ENCODE peak calls at places on chromosome 20, in seven cellular contexts. One of them, this sample, is unnamed.

GRCh38 chr20:35788796-35789195 is 17.0 kb downstream of the PHF20 start:
- DNase-seq in CD4-positive, alpha-beta T cell: no peak
- DNase-seq in heart right ventricle: no peak
- DNase-seq in heart left ventricle: no peak
- DNase-seq in ascending aorta: no peak
- DNase-seq in MM.1S: peak; percentile 19
- DNase-seq in right atrium auricular region: no peak
- DNase-seq in this sample: no peak

GRCh38 chr20:17625246-17626051 is 55.6 kb downstream of the DSTN start:
- DNase-seq in heart right ventricle: no peak
- DNase-seq in CD4-positive, alpha-beta T cell: no peak
- DNase-seq in right atrium auricular region: no peak
- DNase-seq in ascending aorta: no peak
- DNase-seq in MM.1S: no peak
- DNase-seq in heart left ventricle: no peak
- DNase-seq in this sample: peak; percentile 12

GRCh38 chr20:32338665-32339064 is 19.5 kb upstream of the ASXL1 start:
- DNase-seq in CD4-positive, alpha-beta T cell: no peak
- DNase-seq in heart left ventricle: no peak
- DNase-seq in MM.1S: no peak
- DNase-seq in heart right ventricle: no peak
- DNase-seq in right atrium auricular region: no peak
- DNase-seq in ascending aorta: no peak
- DNase-seq in this sample: no peak

GRCh38 chr20:53959849-53960585 is 110.4 kb downstream of the BCAS1 start:
- DNase-seq in CD4-positive, alpha-beta T cell: no peak
- DNase-seq in MM.1S: no peak
- DNase-seq in heart left ventricle: no peak
- DNase-seq in ascending aorta: no peak
- DNase-seq in right atrium auricular region: no peak
- DNase-seq in heart right ventricle: no peak
- DNase-seq in this sample: no peak

GRCh38 chr20:10280016-10280908 is 61.6 kb downstream of the SNAP25 start:
- DNase-seq in heart left ventricle: no peak
- DNase-seq in CD4-positive, alpha-beta T cell: no peak
- DNase-seq in MM.1S: no peak
- DNase-seq in heart right ventricle: no peak
- DNase-seq in ascending aorta: no peak
- DNase-seq in right atrium auricular region: no peak
- DNase-seq in this sample: no peak

GRCh38 chr20:20759132-20759531 is 46.7 kb upstream of the RALGAPA2 start:
- DNase-seq in MM.1S: no peak
- DNase-seq in right atrium auricular region: peak; percentile 28
- DNase-seq in CD4-positive, alpha-beta T cell: no peak
- DNase-seq in ascending aorta: no peak
- DNase-seq in heart left ventricle: no peak
- DNase-seq in heart right ventricle: no peak
- DNase-seq in this sample: no peak

GRCh38 chr20:1166963-1167720 is 17.6 kb downstream of the TMEM74B start:
- DNase-seq in heart left ventricle: no peak
- DNase-seq in heart right ventricle: no peak
- DNase-seq in ascending aorta: no peak
- DNase-seq in MM.1S: no peak
- DNase-seq in right atrium auricular region: no peak
- DNase-seq in CD4-positive, alpha-beta T cell: no peak
- DNase-seq in this sample: no peak

GRCh38 chr20:53032021-53033001 is 60.2 kb downstream of the TSHZ2 start:
- DNase-seq in right atrium auricular region: peak; percentile 72
- DNase-seq in CD4-positive, alpha-beta T cell: no peak
- DNase-seq in MM.1S: no peak
- DNase-seq in heart left ventricle: no peak
- DNase-seq in heart right ventricle: no peak
- DNase-seq in ascending aorta: peak; percentile 73
- DNase-seq in this sample: no peak

GRCh38 chr20:31920275-31920855 is 31.5 kb downstream of the PDRG1 start:
- DNase-seq in MM.1S: no peak
- DNase-seq in right atrium auricular region: no peak
- DNase-seq in heart left ventricle: no peak
- DNase-seq in heart right ventricle: no peak
- DNase-seq in ascending aorta: no peak
- DNase-seq in CD4-positive, alpha-beta T cell: no peak
- DNase-seq in this sample: no peak

GRCh38 chr20:63610581-63611435 is 16.1 kb downstream of the GMEB2 start:
- DNase-seq in heart right ventricle: no peak
- DNase-seq in MM.1S: no peak
- DNase-seq in right atrium auricular region: no peak
- DNase-seq in CD4-positive, alpha-beta T cell: no peak
- DNase-seq in ascending aorta: no peak
- DNase-seq in heart left ventricle: no peak
- DNase-seq in this sample: no peak

GRCh38 chr20:19047040-19047950 is 165.1 kb upstream of the SLC24A3 start:
- DNase-seq in heart left ventricle: peak; percentile 19
- DNase-seq in heart right ventricle: peak; percentile 34
- DNase-seq in ascending aorta: no peak
- DNase-seq in right atrium auricular region: no peak
- DNase-seq in MM.1S: no peak
- DNase-seq in CD4-positive, alpha-beta T cell: no peak
- DNase-seq in this sample: peak; percentile 66

GRCh38 chr20:50357783-50358161 is 152.4 kb upstream of the PTPN1 start:
- DNase-seq in heart left ventricle: no peak
- DNase-seq in CD4-positive, alpha-beta T cell: no peak
- DNase-seq in heart right ventricle: no peak
- DNase-seq in ascending aorta: no peak
- DNase-seq in MM.1S: no peak
- DNase-seq in right atrium auricular region: no peak
- DNase-seq in this sample: no peak

GRCh38 chr20:10005885-10006284 is 28.9 kb upstream of the ANKEF1 start:
- DNase-seq in ascending aorta: no peak
- DNase-seq in heart left ventricle: no peak
- DNase-seq in MM.1S: no peak
- DNase-seq in CD4-positive, alpha-beta T cell: no peak
- DNase-seq in right atrium auricular region: no peak
- DNase-seq in heart right ventricle: no peak
- DNase-seq in this sample: no peak

GRCh38 chr20:23246682-23247664 is 103.6 kb upstream of the NXT1 start:
- DNase-seq in ascending aorta: peak; percentile 67
- DNase-seq in right atrium auricular region: peak; percentile 78
- DNase-seq in heart left ventricle: peak; percentile 64
- DNase-seq in CD4-positive, alpha-beta T cell: no peak
- DNase-seq in heart right ventricle: peak; percentile 48
- DNase-seq in MM.1S: no peak
- DNase-seq in this sample: peak; percentile 77

GRCh38 chr20:17664025-17664638 is 17.9 kb downstream of the RRBP1 start:
- DNase-seq in heart left ventricle: no peak
- DNase-seq in ascending aorta: peak; percentile 25
- DNase-seq in heart right ventricle: no peak
- DNase-seq in CD4-positive, alpha-beta T cell: no peak
- DNase-seq in MM.1S: no peak
- DNase-seq in right atrium auricular region: no peak
- DNase-seq in this sample: no peak

GRCh38 chr20:52004720-52005119 is 186.9 kb downstream of the ZFP64 start:
- DNase-seq in heart right ventricle: no peak
- DNase-seq in right atrium auricular region: no peak
- DNase-seq in ascending aorta: no peak
- DNase-seq in CD4-positive, alpha-beta T cell: no peak
- DNase-seq in heart left ventricle: no peak
- DNase-seq in MM.1S: no peak
- DNase-seq in this sample: no peak

GRCh38 chr20:58251979-58252591 is 23.6 kb upstream of the ANKRD60 start:
- DNase-seq in heart left ventricle: no peak
- DNase-seq in MM.1S: no peak
- DNase-seq in ascending aorta: no peak
- DNase-seq in heart right ventricle: no peak
- DNase-seq in right atrium auricular region: no peak
- DNase-seq in CD4-positive, alpha-beta T cell: no peak
- DNase-seq in this sample: no peak

GRCh38 chr20:47263502-47264084 is 92.9 kb downstream of the ZMYND8 start:
- DNase-seq in ascending aorta: no peak
- DNase-seq in right atrium auricular region: no peak
- DNase-seq in heart left ventricle: no peak
- DNase-seq in CD4-positive, alpha-beta T cell: no peak
- DNase-seq in heart right ventricle: peak; percentile 30
- DNase-seq in MM.1S: peak; percentile 24
- DNase-seq in this sample: peak; percentile 64

GRCh38 chr20:6739406-6739805 is 28.1 kb upstream of the BMP2 start:
- DNase-seq in ascending aorta: no peak
- DNase-seq in MM.1S: no peak
- DNase-seq in right atrium auricular region: no peak
- DNase-seq in heart left ventricle: no peak
- DNase-seq in heart right ventricle: no peak
- DNase-seq in CD4-positive, alpha-beta T cell: no peak
- DNase-seq in this sample: no peak

GRCh38 chr20:6740096-6740495 is 27.4 kb upstream of the BMP2 start:
- DNase-seq in right atrium auricular region: no peak
- DNase-seq in MM.1S: no peak
- DNase-seq in heart right ventricle: no peak
- DNase-seq in heart left ventricle: no peak
- DNase-seq in ascending aorta: no peak
- DNase-seq in CD4-positive, alpha-beta T cell: no peak
- DNase-seq in this sample: no peak

GRCh38 chr20:6744171-6744570 is 23.3 kb upstream of the BMP2 start:
- DNase-seq in ascending aorta: no peak
- DNase-seq in right atrium auricular region: no peak
- DNase-seq in heart right ventricle: no peak
- DNase-seq in MM.1S: no peak
- DNase-seq in heart left ventricle: no peak
- DNase-seq in CD4-positive, alpha-beta T cell: no peak
- DNase-seq in this sample: no peak

GRCh38 chr20:6746901-6747609 is 20.4 kb upstream of the BMP2 start:
- DNase-seq in CD4-positive, alpha-beta T cell: no peak
- DNase-seq in right atrium auricular region: no peak
- DNase-seq in heart right ventricle: no peak
- DNase-seq in heart left ventricle: no peak
- DNase-seq in ascending aorta: no peak
- DNase-seq in MM.1S: no peak
- DNase-seq in this sample: no peak

DNA sequence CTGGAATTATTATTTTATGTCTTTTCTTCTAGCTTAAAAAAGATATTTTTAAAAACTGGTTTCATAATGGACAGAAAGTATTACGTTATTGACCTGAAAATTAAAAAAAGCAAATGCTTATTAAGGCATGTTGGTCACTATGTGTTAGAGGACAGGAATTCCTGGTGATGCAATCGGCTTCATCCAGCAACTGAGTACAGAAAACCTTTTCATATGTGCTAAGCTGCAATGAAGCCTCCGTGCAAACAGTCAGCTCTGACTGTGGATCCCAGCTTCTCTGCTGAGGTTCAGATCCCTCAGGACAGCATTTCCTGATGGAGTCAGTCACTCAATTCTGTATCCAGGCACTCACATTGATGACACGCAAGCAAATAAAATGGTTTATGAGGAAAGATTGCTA is 22.7 kb upstream of the BMP2 start:
- DNase-seq in CD4-positive, alpha-beta T cell: no peak
- DNase-seq in ascending aorta: no peak
- DNase-seq in heart left ventricle: no peak
- DNase-seq in right atrium auricular region: no peak
- DNase-seq in heart right ventricle: no peak
- DNase-seq in MM.1S: no peak
- DNase-seq in this sample: no peak
- TF ChIP-seq CTCF in CD4-positive, alpha-beta T cell: no peak
- TF ChIP-seq CTCF in ascending aorta: no peak
- TF ChIP-seq CTCF in heart left ventricle: no peak
- TF ChIP-seq CTCF in right atrium auricular region: no peak
- TF ChIP-seq CTCF in heart right ventricle: no peak
- TF ChIP-seq CTCF in MM.1S: no peak
- TF ChIP-seq CTCF in this sample: no peak

DNA sequence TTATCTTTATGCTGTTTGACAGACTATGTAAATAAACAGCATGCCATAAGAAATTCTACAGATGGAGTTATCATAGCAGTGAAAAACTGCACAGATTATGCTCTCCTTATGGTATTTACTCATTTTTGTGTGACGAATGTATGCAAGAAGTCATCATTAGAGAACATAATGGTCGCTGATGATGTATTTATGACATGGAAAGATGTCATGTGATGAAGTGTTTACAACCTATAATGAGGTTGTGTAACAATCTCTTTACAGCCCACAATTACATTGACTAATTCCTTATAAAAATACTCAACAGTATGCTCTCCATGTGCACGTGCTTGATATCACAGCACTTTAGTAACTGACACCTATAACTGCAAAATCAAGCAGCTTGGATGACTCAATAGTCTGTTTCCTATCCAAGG is 192.4 kb downstream of the BMP2 start:
- DNase-seq in ascending aorta: no peak
- DNase-seq in CD4-positive, alpha-beta T cell: no peak
- DNase-seq in MM.1S: no peak
- DNase-seq in heart left ventricle: no peak
- DNase-seq in heart right ventricle: no peak
- DNase-seq in right atrium auricular region: no peak
- DNase-seq in this sample: no peak
- H3K9me3 ChIP-seq in ascending aorta: no peaks in the 10 kb centered on the region
- H3K9me3 ChIP-seq in CD4-positive, alpha-beta T cell: no peaks in the 10 kb centered on the region
- H3K9me3 ChIP-seq in MM.1S: no peaks in the 10 kb centered on the region
- H3K9me3 ChIP-seq in heart left ventricle: no peaks in the 10 kb centered on the region
- H3K9me3 ChIP-seq in heart right ventricle: no peaks in the 10 kb centered on the region
- H3K9me3 ChIP-seq in right atrium auricular region: no peaks in the 10 kb centered on the region
- H3K9me3 ChIP-seq in this sample: no peaks in the 10 kb centered on the region

DNA sequence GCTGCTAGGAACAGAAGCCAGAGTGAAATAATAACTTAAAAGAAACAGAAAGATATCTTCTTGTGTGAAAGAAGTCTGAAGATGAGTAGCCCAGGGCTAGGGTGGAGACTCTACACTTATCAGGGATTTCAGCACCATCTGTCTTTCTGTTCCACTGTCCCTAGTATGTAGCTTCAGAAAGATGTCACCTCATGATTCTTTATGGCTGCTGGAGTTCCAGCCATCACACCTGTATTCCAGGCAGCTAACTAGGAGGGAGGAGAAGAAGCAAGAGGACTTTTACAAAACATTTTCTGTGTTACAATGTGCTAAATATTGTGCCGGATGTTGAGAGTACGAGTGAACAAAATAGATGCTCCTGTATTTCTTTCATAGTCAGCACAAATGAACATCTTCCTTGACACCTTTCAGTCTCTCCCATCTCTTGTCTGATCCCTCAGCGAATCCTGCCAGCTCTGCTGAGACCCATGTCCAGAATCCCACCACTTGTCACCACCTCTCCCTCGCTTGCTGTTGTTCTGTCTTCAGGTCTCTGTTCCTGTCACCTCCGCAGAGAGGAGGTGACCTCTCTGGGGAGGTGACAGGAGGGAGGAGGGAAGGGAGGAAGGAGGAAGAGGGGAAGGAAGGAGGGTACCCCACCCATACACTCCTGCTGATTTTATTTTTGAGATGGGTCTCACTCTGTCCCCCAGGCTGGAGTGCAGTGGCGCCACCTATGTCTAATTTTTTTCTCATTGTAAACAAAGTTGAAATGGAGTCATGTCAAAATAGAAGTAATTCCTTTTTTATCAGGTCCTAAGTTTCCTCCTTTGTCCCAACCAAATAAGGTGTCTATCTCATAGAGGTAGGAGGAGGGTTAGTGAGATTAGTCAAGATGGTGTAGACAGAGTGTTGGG is 188.9 kb downstream of the TFAP2C start:
- DNase-seq in ascending aorta: no peak
- DNase-seq in MM.1S: no peak
- DNase-seq in heart left ventricle: no peak
- DNase-seq in CD4-positive, alpha-beta T cell: no peak
- DNase-seq in heart right ventricle: no peak
- DNase-seq in right atrium auricular region: no peak
- DNase-seq in this sample: no peak
- TF ChIP-seq CTCF in ascending aorta: no peak
- TF ChIP-seq CTCF in MM.1S: no peak
- TF ChIP-seq CTCF in heart left ventricle: no peak
- TF ChIP-seq CTCF in CD4-positive, alpha-beta T cell: no peak
- TF ChIP-seq CTCF in heart right ventricle: no peak
- TF ChIP-seq CTCF in right atrium auricular region: no peak
- TF ChIP-seq CTCF in this sample: no peak

GRCh38 chr20:49281059-49281912 is 3.4 kb upstream of the ZNFX1 start:
- DNase-seq in heart left ventricle: no peak
- DNase-seq in MM.1S: no peak
- DNase-seq in heart right ventricle: no peak
- DNase-seq in ascending aorta: no peak
- DNase-seq in right atrium auricular region: no peak
- DNase-seq in CD4-positive, alpha-beta T cell: no peak
- DNase-seq in this sample: no peak
- H3K9me3 ChIP-seq in heart left ventricle: peaks cover 34% of the 10 kb centered on the region
- H3K9me3 ChIP-seq in MM.1S: no peaks in the 10 kb centered on the region
- H3K9me3 ChIP-seq in heart right ventricle: peaks cover 1% of the 10 kb centered on the region
- H3K9me3 ChIP-seq in ascending aorta: peaks cover 30% of the 10 kb centered on the region
- H3K9me3 ChIP-seq in right atrium auricular region: peaks cover 27% of the 10 kb centered on the region
- H3K9me3 ChIP-seq in CD4-positive, alpha-beta T cell: peaks cover 67% of the 10 kb centered on the region
- H3K9me3 ChIP-seq in this sample: peaks cover 2% of the 10 kb centered on the region

This sample was measured in psoas muscle.